ENCODE peak calls at places on chromosomes 3 and 15, in ten cellular contexts. G is transverse colon, P is body of pancreas, W is foreskin fibroblast, F is heart right ventricle, Y is AG04450, J is PC-9, E is HL-60, N is spleen, I is fibroblast of the aortic adventitia. O is an unnamed sample.

GRCh38 chr15:48292458-48292857 is 38.8 kb upstream of the DUT start:
- DNase-seq in F (no peak), W (no peak), I (no peak), Y (no peak), G (no peak), P (no peak), N (no peak), J (no peak), E (no peak), O (no peak)

GRCh38 chr3:15154326-15154725 is 51.7 kb upstream of the CAPN7 start:
- DNase-seq in F (no peak), G (no peak), P (no peak), I (no peak), J (no peak), E (no peak), Y (no peak), W (no peak), N (no peak), O (no peak)

GRCh38 chr15:81297147-81297572 is 26.8 kb downstream of the STARD5 start:
- DNase-seq in E (no peak), I (peak), Y (no peak), G (peak), N (peak), J (peak), F (no peak), P (no peak), W (no peak), O (no peak)

GRCh38 chr3:20323307-20323927 is 137.4 kb upstream of the SGO1 start:
- DNase-seq in G (no peak), P (no peak), I (no peak), E (no peak), W (no peak), N (no peak), Y (no peak), F (no peak), J (peak), O (no peak)

GRCh38 chr3:160474416-160474838 is 24.8 kb upstream of the TRIM59 start:
- DNase-seq in J (no peak), N (no peak), W (peak), F (no peak), I (no peak), P (no peak), G (no peak), Y (no peak), E (no peak), O (peak)

GRCh38 chr15:68987120-68987519 is 27.4 kb upstream of the NOX5 start:
- DNase-seq in N (no peak), Y (no peak), F (no peak), J (no peak), I (no peak), W (no peak), P (no peak), G (no peak), E (no peak), O (no peak)

GRCh38 chr15:61398310-61398709 is 169.2 kb upstream of the RORA start:
- DNase-seq in N (no peak), G (no peak), I (no peak), F (no peak), J (no peak), W (no peak), E (no peak), Y (no peak), P (no peak), O (no peak)

GRCh38 chr15:49709815-49710214 is 89.0 kb downstream of the DTWD1 start:
- DNase-seq in P (no peak), Y (no peak), I (no peak), F (no peak), N (no peak), E (no peak), J (no peak), G (no peak), W (no peak), O (no peak)

GRCh38 chr3:56616479-56617006 is 59.6 kb downstream of the CCDC66 start:
- DNase-seq in N (no peak), F (no peak), J (no peak), E (no peak), P (no peak), G (no peak), Y (no peak), I (no peak), W (no peak), O (no peak)

GRCh38 chr3:168117853-168118313 is 22.2 kb upstream of the GOLIM4 start:
- DNase-seq in P (peak), G (no peak), E (no peak), J (no peak), N (no peak), W (peak), I (no peak), Y (no peak), F (no peak), O (no peak)

GRCh38 chr3:100100454-100100853 is 13.8 kb downstream of the FILIP1L start:
- DNase-seq in J (no peak), G (no peak), F (no peak), Y (no peak), I (no peak), E (no peak), P (no peak), N (no peak), W (no peak), O (no peak)

GRCh38 chr3:8589880-8590556 is 54.6 kb downstream of the SSUH2 start:
- DNase-seq in E (no peak), Y (peak), J (no peak), I (peak), G (no peak), F (no peak), P (no peak), W (no peak), N (no peak), O (peak)

GRCh38 chr3:72157782-72158638 is 373.1 kb upstream of the PROK2 start:
- DNase-seq in I (no peak), J (no peak), W (no peak), P (no peak), G (no peak), F (no peak), E (no peak), Y (no peak), N (no peak), O (no peak)

GRCh38 chr3:170145278-170145677 is 36.3 kb downstream of the PHC3 start:
- DNase-seq in I (no peak), E (no peak), G (no peak), J (no peak), F (no peak), W (no peak), N (no peak), P (no peak), Y (no peak), O (no peak)

GRCh38 chr15:48385431-48385830 is 54.2 kb downstream of the DUT start:
- DNase-seq in E (no peak), J (no peak), N (no peak), P (no peak), W (peak), F (no peak), Y (peak), I (peak), G (no peak), O (peak)

GRCh38 chr3:171353423-171353822 is 106.8 kb downstream of the TNIK start:
- DNase-seq in Y (no peak), W (no peak), E (no peak), G (no peak), F (no peak), P (no peak), N (no peak), J (no peak), I (no peak), O (no peak)

GRCh38 chr3:152720941-152721718 is 113.8 kb upstream of the P2RY1 start:
- DNase-seq in E (no peak), J (no peak), N (no peak), I (no peak), W (no peak), P (no peak), G (no peak), F (no peak), Y (no peak), O (no peak)

GRCh38 chr3:32816439-32817194 is 1.2 kb upstream of the TRIM71 start:
- DNase-seq in P (no peak), N (peak), W (peak), I (peak), Y (no peak), E (peak), F (no peak), G (no peak), J (no peak), O (no peak)

GRCh38 chr3:118760611-118761606 is 273.7 kb downstream of the IGSF11 start:
- DNase-seq in F (no peak), I (no peak), J (no peak), N (no peak), Y (no peak), G (no peak), E (no peak), P (no peak), W (no peak), O (no peak)
- TF ChIP-seq CTCF in F (no peak), I (no peak), J (no peak), N (no peak), Y (no peak), G (no peak), E (no peak), P (no peak), W (no peak), O (no peak)

GRCh38 chr3:46974421-46975227 is 1.9 kb downstream of the CCDC12 start:
- DNase-seq in W (no peak), G (no peak), N (peak), P (no peak), Y (no peak), J (no peak), I (no peak), F (no peak), E (peak), O (no peak)
- H3K4me3 ChIP-seq in W (no peak), G (peak), N (peak), P (no peak), Y (no peak), J (peak), I (peak), F (peak), E (peak), O (no peak)

GRCh38 chr3:98991393-98991792 is 89.9 kb upstream of the DCBLD2 start:
- DNase-seq in W (no peak), N (no peak), P (no peak), F (no peak), J (no peak), I (no peak), G (no peak), Y (no peak), E (no peak), O (no peak)
- TF ChIP-seq CTCF in W (peak), N (no peak), P (no peak), F (no peak), J (no peak), I (no peak), G (no peak), Y (no peak), E (no peak), O (peak)

GRCh38 chr15:70308011-70308761 is 210.5 kb upstream of the TLE3 start:
- DNase-seq in I (no peak), E (peak), N (no peak), F (no peak), J (peak), Y (no peak), P (no peak), G (no peak), W (no peak), O (no peak)
- H3K4me3 ChIP-seq in I (no peak), E (no peak), N (no peak), F (no peak), J (no peak), Y (no peak), P (no peak), G (no peak), W (no peak), O (no peak)

O was measured in AG09309.